ENCODE peak calls at places on chromosomes 12 and 14, in eight cellular contexts. One of them, this sample, is unnamed.

GRCh38 chr14:79318371-79318770 is 892.9 kb downstream of the DIO2 start:
- DNase-seq in H7: no peak
- DNase-seq in mesothelial cell of epicardium: no peak
- DNase-seq in skeletal muscle cell: no peak
- DNase-seq in left ventricle myocardium inferior: no peak
- DNase-seq in foreskin keratinocyte: no peak
- DNase-seq in A549: no peak
- DNase-seq in stimulated activated CD4-positive, alpha-beta T cell treated with anti-CD3 and anti-CD28 coated beads, Interleukin-4, amount 100 ng/mL, for 4 hours: no peak
- DNase-seq in this sample: no peak

GRCh38 chr12:21438643-21439042 is 1.2 kb downstream of the PYROXD1 start:
- DNase-seq in H7: no peak
- DNase-seq in mesothelial cell of epicardium: no peak
- DNase-seq in skeletal muscle cell: no peak
- DNase-seq in left ventricle myocardium inferior: no peak
- DNase-seq in foreskin keratinocyte: no peak
- DNase-seq in A549: no peak
- DNase-seq in stimulated activated CD4-positive, alpha-beta T cell treated with anti-CD3 and anti-CD28 coated beads, Interleukin-4, amount 100 ng/mL, for 4 hours: no peak
- DNase-seq in this sample: no peak

GRCh38 chr12:10163084-10163483 is 8.8 kb downstream of the OLR1 start:
- DNase-seq in H7: no peak
- DNase-seq in mesothelial cell of epicardium: no peak
- DNase-seq in skeletal muscle cell: no peak
- DNase-seq in left ventricle myocardium inferior: no peak
- DNase-seq in foreskin keratinocyte: no peak
- DNase-seq in A549: no peak
- DNase-seq in stimulated activated CD4-positive, alpha-beta T cell treated with anti-CD3 and anti-CD28 coated beads, Interleukin-4, amount 100 ng/mL, for 4 hours: no peak
- DNase-seq in this sample: no peak

GRCh38 chr12:129074379-129074778 is 221.1 kb downstream of the GLT1D1 start:
- DNase-seq in H7: no peak
- DNase-seq in mesothelial cell of epicardium: no peak
- DNase-seq in skeletal muscle cell: no peak
- DNase-seq in left ventricle myocardium inferior: no peak
- DNase-seq in foreskin keratinocyte: no peak
- DNase-seq in A549: no peak
- DNase-seq in stimulated activated CD4-positive, alpha-beta T cell treated with anti-CD3 and anti-CD28 coated beads, Interleukin-4, amount 100 ng/mL, for 4 hours: no peak
- DNase-seq in this sample: no peak

GRCh38 chr14:101125719-101126375 is 222.3 kb upstream of the RTL1 start:
- DNase-seq in H7: peak
- DNase-seq in mesothelial cell of epicardium: no peak
- DNase-seq in skeletal muscle cell: no peak
- DNase-seq in left ventricle myocardium inferior: no peak
- DNase-seq in foreskin keratinocyte: no peak
- DNase-seq in A549: no peak
- DNase-seq in stimulated activated CD4-positive, alpha-beta T cell treated with anti-CD3 and anti-CD28 coated beads, Interleukin-4, amount 100 ng/mL, for 4 hours: no peak
- DNase-seq in this sample: no peak

GRCh38 chr14:58426819-58427288 is 477 bp downstream of the TIMM9 start:
- DNase-seq in H7: peak
- DNase-seq in mesothelial cell of epicardium: peak
- DNase-seq in skeletal muscle cell: peak
- DNase-seq in left ventricle myocardium inferior: peak
- DNase-seq in foreskin keratinocyte: no peak
- DNase-seq in A549: peak
- DNase-seq in stimulated activated CD4-positive, alpha-beta T cell treated with anti-CD3 and anti-CD28 coated beads, Interleukin-4, amount 100 ng/mL, for 4 hours: peak
- DNase-seq in this sample: peak

GRCh38 chr12:40921563-40922163 is 229.4 kb downstream of the CNTN1 start:
- DNase-seq in H7: no peak
- DNase-seq in mesothelial cell of epicardium: no peak
- DNase-seq in skeletal muscle cell: no peak
- DNase-seq in left ventricle myocardium inferior: no peak
- DNase-seq in foreskin keratinocyte: no peak
- DNase-seq in A549: no peak
- DNase-seq in stimulated activated CD4-positive, alpha-beta T cell treated with anti-CD3 and anti-CD28 coated beads, Interleukin-4, amount 100 ng/mL, for 4 hours: no peak
- DNase-seq in this sample: no peak

GRCh38 chr14:31968912-31969311 is 108.2 kb upstream of the ARHGAP5 start:
- DNase-seq in H7: no peak
- DNase-seq in mesothelial cell of epicardium: no peak
- DNase-seq in skeletal muscle cell: no peak
- DNase-seq in left ventricle myocardium inferior: no peak
- DNase-seq in foreskin keratinocyte: no peak
- DNase-seq in A549: no peak
- DNase-seq in stimulated activated CD4-positive, alpha-beta T cell treated with anti-CD3 and anti-CD28 coated beads, Interleukin-4, amount 100 ng/mL, for 4 hours: no peak
- DNase-seq in this sample: no peak

GRCh38 chr12:1799068-1799881 is 21.1 kb upstream of the LRTM2 start:
- DNase-seq in H7: peak
- DNase-seq in mesothelial cell of epicardium: no peak
- DNase-seq in skeletal muscle cell: no peak
- DNase-seq in left ventricle myocardium inferior: no peak
- DNase-seq in foreskin keratinocyte: no peak
- DNase-seq in A549: no peak
- DNase-seq in stimulated activated CD4-positive, alpha-beta T cell treated with anti-CD3 and anti-CD28 coated beads, Interleukin-4, amount 100 ng/mL, for 4 hours: no peak
- DNase-seq in this sample: no peak